ENCODE peak calls at places on chromosomes 16 and 17, in four cellular contexts. One of them, this sample, is unnamed.

GRCh38 chr17:12727076-12727750 is 61.5 kb downstream of the MYOCD start:
- DNase-seq in H7: no peak
- DNase-seq in GM06990: no peak
- DNase-seq in CD8-positive, alpha-beta memory T cell: no peak
- DNase-seq in this sample: no peak

GRCh38 chr16:1920727-1921155 is 2.5 kb upstream of the HS3ST6 start:
- DNase-seq in H7: peak; percentile 93
- DNase-seq in GM06990: no peak
- DNase-seq in CD8-positive, alpha-beta memory T cell: no peak
- DNase-seq in this sample: no peak

GRCh38 chr17:73564856-73565255 is 79.4 kb downstream of the SDK2 start:
- DNase-seq in H7: no peak
- DNase-seq in GM06990: no peak
- DNase-seq in CD8-positive, alpha-beta memory T cell: no peak
- DNase-seq in this sample: no peak

GRCh38 chr16:11004351-11004750 is 60.0 kb downstream of the CLEC16A start:
- DNase-seq in H7: no peak
- DNase-seq in GM06990: no peak
- DNase-seq in CD8-positive, alpha-beta memory T cell: no peak
- DNase-seq in this sample: no peak

GRCh38 chr16:86061771-86062170 is 162.8 kb downstream of the IRF8 start:
- DNase-seq in H7: no peak
- DNase-seq in GM06990: no peak
- DNase-seq in CD8-positive, alpha-beta memory T cell: no peak
- DNase-seq in this sample: no peak

GRCh38 chr17:41492771-41493170 is 3.1 kb upstream of the KRT36 start:
- DNase-seq in H7: no peak
- DNase-seq in GM06990: no peak
- DNase-seq in CD8-positive, alpha-beta memory T cell: no peak
- DNase-seq in this sample: no peak

GRCh38 chr16:14464192-14464591 is 165.9 kb downstream of the PARN start:
- DNase-seq in H7: no peak
- DNase-seq in GM06990: no peak
- DNase-seq in CD8-positive, alpha-beta memory T cell: no peak
- DNase-seq in this sample: no peak

GRCh38 chr16:75485230-75486013 is 9.8 kb downstream of the CHST6 start:
- DNase-seq in H7: no peak
- DNase-seq in GM06990: no peak
- DNase-seq in CD8-positive, alpha-beta memory T cell: no peak
- DNase-seq in this sample: no peak

GRCh38 chr16:46908540-46909372 is 24.6 kb downstream of the GPT2 start:
- DNase-seq in H7: peak; percentile 91
- DNase-seq in GM06990: no peak
- DNase-seq in CD8-positive, alpha-beta memory T cell: peak; percentile 31
- DNase-seq in this sample: peak; percentile 49

GRCh38 chr16:66549284-66550131 is at the start of gene TK2:
- DNase-seq in H7: peak; percentile 94
- DNase-seq in GM06990: peak; percentile 73
- DNase-seq in CD8-positive, alpha-beta memory T cell: peak; percentile 52
- DNase-seq in this sample: peak; percentile 52

GRCh38 chr16:15484662-15485061 is 50.3 kb downstream of the BMERB1 start:
- DNase-seq in H7: no peak
- DNase-seq in GM06990: no peak
- DNase-seq in CD8-positive, alpha-beta memory T cell: no peak
- DNase-seq in this sample: no peak

GRCh38 chr17:6636105-6636504 is 4.4 kb downstream of the KIAA0753 start:
- DNase-seq in H7: no peak
- DNase-seq in GM06990: no peak
- DNase-seq in CD8-positive, alpha-beta memory T cell: no peak
- DNase-seq in this sample: no peak

GRCh38 chr17:7064248-7064647 is 15.8 kb downstream of the CLEC10A start:
- DNase-seq in H7: no peak
- DNase-seq in GM06990: no peak
- DNase-seq in CD8-positive, alpha-beta memory T cell: no peak
- DNase-seq in this sample: no peak

GRCh38 chr17:67467500-67468481 is 90.7 kb downstream of the PITPNC1 start:
- DNase-seq in H7: no peak
- DNase-seq in GM06990: no peak
- DNase-seq in CD8-positive, alpha-beta memory T cell: no peak
- DNase-seq in this sample: no peak

GRCh38 chr17:38797828-38798227 is 1.5 kb downstream of the PIP4K2B start:
- DNase-seq in H7: no peak
- DNase-seq in GM06990: no peak
- DNase-seq in CD8-positive, alpha-beta memory T cell: no peak
- DNase-seq in this sample: no peak

GRCh38 chr17:81309140-81309858 is 14.2 kb upstream of the SLC38A10 start:
- DNase-seq in H7: peak; percentile 93
- DNase-seq in GM06990: peak; percentile 62
- DNase-seq in CD8-positive, alpha-beta memory T cell: no peak
- DNase-seq in this sample: no peak

GRCh38 chr17:81306898-81307510 is 11.9 kb upstream of the SLC38A10 start:
- DNase-seq in H7: no peak
- DNase-seq in GM06990: no peak
- DNase-seq in CD8-positive, alpha-beta memory T cell: no peak
- DNase-seq in this sample: no peak

GRCh38 chr17:81308161-81308560 is 13.1 kb upstream of the SLC38A10 start:
- DNase-seq in H7: no peak
- DNase-seq in GM06990: no peak
- DNase-seq in CD8-positive, alpha-beta memory T cell: no peak
- DNase-seq in this sample: no peak

GRCh38 chr17:81306491-81306890 is 11.4 kb upstream of the SLC38A10 start:
- DNase-seq in H7: no peak
- DNase-seq in GM06990: no peak
- DNase-seq in CD8-positive, alpha-beta memory T cell: no peak
- DNase-seq in this sample: no peak

GRCh38 chr17:81307636-81308035 is 12.5 kb upstream of the SLC38A10 start:
- DNase-seq in H7: no peak
- DNase-seq in GM06990: no peak
- DNase-seq in CD8-positive, alpha-beta memory T cell: no peak
- DNase-seq in this sample: no peak
- H3K27me3 ChIP-seq in H7: no peaks in the 10 kb centered on the region
- H3K27me3 ChIP-seq in GM06990: no peaks in the 10 kb centered on the region
- H3K27me3 ChIP-seq in CD8-positive, alpha-beta memory T cell: no peaks in the 10 kb centered on the region
- H3K27me3 ChIP-seq in this sample: no peaks in the 10 kb centered on the region

GRCh38 chr17:76722279-76722678 is 4.1 kb downstream of the JMJD6 start:
- DNase-seq in H7: no peak
- DNase-seq in GM06990: no peak
- DNase-seq in CD8-positive, alpha-beta memory T cell: no peak
- DNase-seq in this sample: no peak
- H3K36me3 ChIP-seq in H7: peaks cover 29% of the 10 kb centered on the region
- H3K36me3 ChIP-seq in GM06990: peaks cover 30% of the 10 kb centered on the region
- H3K36me3 ChIP-seq in CD8-positive, alpha-beta memory T cell: peaks cover 59% of the 10 kb centered on the region
- H3K36me3 ChIP-seq in this sample: peaks cover 67% of the 10 kb centered on the region

DNA sequence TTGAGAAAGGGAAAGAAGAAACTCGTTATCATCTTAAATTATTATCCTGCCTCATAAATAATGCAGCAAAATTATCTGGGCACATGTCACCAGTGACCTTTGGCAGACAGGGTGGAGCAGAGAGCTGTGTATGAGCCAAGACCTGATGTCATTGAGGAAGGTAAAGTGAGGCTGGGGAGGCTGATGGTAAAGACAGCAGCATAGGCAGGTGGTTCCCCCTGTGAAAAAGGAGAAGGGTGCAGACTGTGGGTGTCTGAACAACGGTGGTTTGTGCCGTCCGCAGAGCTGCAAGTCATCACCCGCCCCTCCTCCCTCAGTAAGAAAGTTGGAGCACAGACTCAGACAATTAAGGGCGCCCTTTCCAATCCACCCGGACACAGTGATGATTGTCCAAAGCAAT is 30.8 kb upstream of the METTL16 start:
- DNase-seq in H7: no peak
- DNase-seq in GM06990: no peak
- DNase-seq in CD8-positive, alpha-beta memory T cell: no peak
- DNase-seq in this sample: no peak
- H3K27me3 ChIP-seq in H7: no peaks in the 10 kb centered on the region
- H3K27me3 ChIP-seq in GM06990: no peaks in the 10 kb centered on the region
- H3K27me3 ChIP-seq in CD8-positive, alpha-beta memory T cell: no peaks in the 10 kb centered on the region
- H3K27me3 ChIP-seq in this sample: no peaks in the 10 kb centered on the region

DNA sequence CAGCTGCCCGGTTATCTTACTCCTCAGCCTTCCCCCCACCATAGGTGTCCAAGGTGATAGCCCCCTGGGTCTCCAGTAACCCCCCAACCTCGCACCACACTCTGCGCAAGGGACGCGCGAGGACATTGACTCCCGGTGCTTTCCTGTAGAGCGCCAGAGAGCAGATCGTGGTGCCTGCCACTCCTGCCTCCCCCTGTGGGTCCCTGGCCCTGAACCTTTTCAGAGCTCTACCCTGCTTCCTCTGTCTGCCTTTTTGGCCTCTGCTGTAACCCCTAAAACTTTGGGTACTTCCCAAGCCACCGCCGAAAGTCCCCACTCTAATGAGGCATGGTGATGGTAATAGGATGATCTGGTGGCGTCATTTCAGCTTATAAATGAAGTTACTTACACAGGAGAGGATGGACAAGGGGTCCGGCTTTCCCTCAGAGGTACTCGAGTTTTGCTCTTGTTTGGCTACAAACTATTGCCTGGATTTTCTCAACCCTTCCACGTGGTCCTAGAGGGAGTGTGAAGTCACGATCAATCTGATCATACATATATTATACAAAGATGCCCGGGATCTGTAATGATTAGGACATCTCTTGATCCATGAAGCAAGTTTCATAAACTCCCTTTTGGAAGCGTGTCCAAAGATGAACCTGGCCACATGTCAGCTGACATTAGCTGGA is 2.1 kb upstream of the CDH11 start:
- DNase-seq in H7: no peak
- DNase-seq in GM06990: no peak
- DNase-seq in CD8-positive, alpha-beta memory T cell: no peak
- DNase-seq in this sample: no peak
- H3K36me3 ChIP-seq in H7: no peaks in the 10 kb centered on the region
- H3K36me3 ChIP-seq in GM06990: no peaks in the 10 kb centered on the region
- H3K36me3 ChIP-seq in CD8-positive, alpha-beta memory T cell: no peaks in the 10 kb centered on the region
- H3K36me3 ChIP-seq in this sample: no peaks in the 10 kb centered on the region

GRCh38 chr16:83887564-83887963 is 11.4 kb upstream of the MLYCD start:
- DNase-seq in H7: no peak
- DNase-seq in GM06990: no peak
- DNase-seq in CD8-positive, alpha-beta memory T cell: no peak
- DNase-seq in this sample: no peak
- H3K27me3 ChIP-seq in H7: no peaks in the 10 kb centered on the region
- H3K27me3 ChIP-seq in GM06990: no peaks in the 10 kb centered on the region
- H3K27me3 ChIP-seq in CD8-positive, alpha-beta memory T cell: no peaks in the 10 kb centered on the region
- H3K27me3 ChIP-seq in this sample: no peaks in the 10 kb centered on the region

GRCh38 chr16:78638371-78638770 is 538.9 kb downstream of the WWOX start:
- DNase-seq in H7: no peak
- DNase-seq in GM06990: no peak
- DNase-seq in CD8-positive, alpha-beta memory T cell: no peak
- DNase-seq in this sample: no peak

GRCh38 chr16:78630102-78630501 is 530.6 kb downstream of the WWOX start:
- DNase-seq in H7: no peak
- DNase-seq in GM06990: no peak
- DNase-seq in CD8-positive, alpha-beta memory T cell: no peak
- DNase-seq in this sample: no peak

GRCh38 chr16:78629173-78629572 is 529.7 kb downstream of the WWOX start:
- DNase-seq in H7: no peak
- DNase-seq in GM06990: no peak
- DNase-seq in CD8-positive, alpha-beta memory T cell: no peak
- DNase-seq in this sample: no peak

GRCh38 chr16:78628526-78628925 is 529.1 kb downstream of the WWOX start:
- DNase-seq in H7: no peak
- DNase-seq in GM06990: no peak
- DNase-seq in CD8-positive, alpha-beta memory T cell: no peak
- DNase-seq in this sample: no peak

GRCh38 chr16:78633551-78633950 is 534.1 kb downstream of the WWOX start:
- DNase-seq in H7: no peak
- DNase-seq in GM06990: no peak
- DNase-seq in CD8-positive, alpha-beta memory T cell: no peak
- DNase-seq in this sample: no peak
- H3K36me3 ChIP-seq in H7: no peaks in the 10 kb centered on the region
- H3K36me3 ChIP-seq in GM06990: no peaks in the 10 kb centered on the region
- H3K36me3 ChIP-seq in CD8-positive, alpha-beta memory T cell: no peaks in the 10 kb centered on the region
- H3K36me3 ChIP-seq in this sample: no peaks in the 10 kb centered on the region

GRCh38 chr17:80889231-80889896 is 102.3 kb upstream of the CHMP6 start:
- DNase-seq in H7: no peak
- DNase-seq in GM06990: no peak
- DNase-seq in CD8-positive, alpha-beta memory T cell: no peak
- DNase-seq in this sample: peak; percentile 41

GRCh38 chr17:80890551-80890930 is 101.1 kb upstream of the CHMP6 start:
- DNase-seq in H7: no peak
- DNase-seq in GM06990: no peak
- DNase-seq in CD8-positive, alpha-beta memory T cell: no peak
- DNase-seq in this sample: no peak

GRCh38 chr17:80888276-80889160 is 103.1 kb upstream of the CHMP6 start:
- DNase-seq in H7: peak; percentile 22
- DNase-seq in GM06990: no peak
- DNase-seq in CD8-positive, alpha-beta memory T cell: no peak
- DNase-seq in this sample: no peak

GRCh38 chr17:80891096-80892018 is 100.3 kb upstream of the CHMP6 start:
- DNase-seq in H7: no peak
- DNase-seq in GM06990: peak; percentile 73
- DNase-seq in CD8-positive, alpha-beta memory T cell: peak; percentile 62
- DNase-seq in this sample: peak; percentile 77

DNA sequence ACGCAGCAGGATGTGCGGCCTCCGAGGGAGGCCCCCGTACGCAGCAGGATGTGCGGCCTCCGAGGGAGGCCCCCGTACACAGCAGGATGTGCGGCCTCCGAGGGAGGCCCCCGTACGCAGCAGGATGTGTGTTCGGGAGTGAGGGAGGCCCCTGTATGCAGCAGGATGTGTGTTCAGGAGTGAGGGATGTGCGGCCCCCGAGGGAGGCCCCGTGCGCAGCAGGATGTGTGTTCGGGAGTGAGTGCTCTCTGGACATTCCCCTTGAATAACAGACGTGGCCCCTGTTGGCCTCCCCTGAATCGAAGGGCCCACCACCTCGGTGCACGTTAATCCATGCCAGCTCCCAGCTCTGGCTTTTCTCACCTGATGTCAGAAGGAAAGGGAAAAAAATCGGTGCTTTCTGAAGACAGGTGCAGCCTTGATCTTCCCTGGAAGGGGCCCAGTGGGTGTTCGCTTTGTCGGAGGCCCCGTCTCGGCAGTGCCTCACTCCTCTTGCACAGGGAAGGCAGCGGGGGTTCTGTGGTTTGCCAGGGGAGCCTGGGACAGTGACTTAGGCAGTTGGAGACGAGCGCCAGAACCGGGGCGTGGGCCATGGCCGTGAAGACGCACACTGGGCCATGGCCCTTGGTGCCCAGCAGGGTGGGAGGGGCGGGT is 101.6 kb upstream of the CHMP6 start:
- DNase-seq in H7: no peak
- DNase-seq in GM06990: no peak
- DNase-seq in CD8-positive, alpha-beta memory T cell: peak; percentile 28
- DNase-seq in this sample: peak; percentile 40
- H3K27me3 ChIP-seq in H7: no peaks in the 10 kb centered on the region
- H3K27me3 ChIP-seq in GM06990: no peaks in the 10 kb centered on the region
- H3K27me3 ChIP-seq in CD8-positive, alpha-beta memory T cell: no peaks in the 10 kb centered on the region
- H3K27me3 ChIP-seq in this sample: no peaks in the 10 kb centered on the region

DNA sequence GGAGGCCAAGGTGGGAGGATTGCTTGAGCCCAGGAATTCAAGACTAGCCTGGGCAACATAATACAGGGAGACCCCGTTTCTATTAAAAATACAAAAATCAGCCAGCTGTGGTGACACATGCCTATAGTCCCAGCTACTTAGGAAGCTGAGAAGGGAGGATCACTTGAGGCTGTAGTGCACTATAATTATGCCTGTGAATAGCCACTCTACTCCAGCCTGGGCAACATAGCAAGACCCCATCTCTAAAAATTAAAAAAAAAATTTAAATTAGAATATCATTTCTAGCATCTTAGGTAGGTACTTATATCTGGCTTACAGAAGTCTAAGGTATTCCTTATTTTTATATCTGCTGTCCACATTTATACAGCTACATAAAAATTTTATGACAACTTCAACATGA is 7.5 kb upstream of the SMG8 start:
- DNase-seq in H7: no peak
- DNase-seq in GM06990: no peak
- DNase-seq in CD8-positive, alpha-beta memory T cell: no peak
- DNase-seq in this sample: no peak
- H3K36me3 ChIP-seq in H7: peaks cover 23% of the 10 kb centered on the region
- H3K36me3 ChIP-seq in GM06990: peaks cover 3% of the 10 kb centered on the region
- H3K36me3 ChIP-seq in CD8-positive, alpha-beta memory T cell: no peaks in the 10 kb centered on the region
- H3K36me3 ChIP-seq in this sample: no peaks in the 10 kb centered on the region

This sample was measured in CD4-positive, alpha-beta memory T cell.